ENCODE peak calls at places on chromosomes 13 and 19, in seven cellular contexts. One of them, this sample, is unnamed.
A peak's percentile ranks its signal among the peaks of the same experiment; 100 is the strongest.

GRCh38 chr19:45713141-45713540 is 17.6 kb downstream of the FBXO46 start:
- DNase-seq in myocyte: no peak
- DNase-seq in AG04449: no peak
- DNase-seq in activated gamma-delta T cell treated with Interleukin-2 at 50 U/mL for 16 hours: no peak
- DNase-seq in adipocyte: no peak
- DNase-seq in Calu3: no peak
- DNase-seq in fibroblast of the aortic adventitia: no peak
- DNase-seq in this sample: no peak

GRCh38 chr19:39568604-39569003 is 28.6 kb upstream of the EID2 start:
- DNase-seq in myocyte: no peak
- DNase-seq in Calu3: peak; percentile 25
- DNase-seq in fibroblast of the aortic adventitia: no peak
- DNase-seq in AG04449: no peak
- DNase-seq in adipocyte: no peak
- DNase-seq in activated gamma-delta T cell treated with Interleukin-2 at 50 U/mL for 16 hours: no peak
- DNase-seq in this sample: peak; percentile 23

GRCh38 chr13:40446365-40446764 is 220.1 kb downstream of the FOXO1 start:
- DNase-seq in myocyte: peak; percentile 56
- DNase-seq in adipocyte: no peak
- DNase-seq in AG04449: no peak
- DNase-seq in Calu3: no peak
- DNase-seq in activated gamma-delta T cell treated with Interleukin-2 at 50 U/mL for 16 hours: no peak
- DNase-seq in fibroblast of the aortic adventitia: peak; percentile 34
- DNase-seq in this sample: no peak

GRCh38 chr19:10797541-10798256 is 38.3 kb downstream of the TMED1 start:
- DNase-seq in adipocyte: no peak
- DNase-seq in AG04449: no peak
- DNase-seq in Calu3: no peak
- DNase-seq in activated gamma-delta T cell treated with Interleukin-2 at 50 U/mL for 16 hours: peak; percentile 89
- DNase-seq in myocyte: peak; percentile 51
- DNase-seq in fibroblast of the aortic adventitia: no peak
- DNase-seq in this sample: no peak

GRCh38 chr19:604355-604754 is 14.7 kb downstream of the HCN2 start:
- DNase-seq in AG04449: no peak
- DNase-seq in fibroblast of the aortic adventitia: no peak
- DNase-seq in activated gamma-delta T cell treated with Interleukin-2 at 50 U/mL for 16 hours: no peak
- DNase-seq in adipocyte: no peak
- DNase-seq in Calu3: no peak
- DNase-seq in myocyte: no peak
- DNase-seq in this sample: no peak

GRCh38 chr19:20247016-20247683 is 80.1 kb downstream of the ZNF486 start:
- DNase-seq in activated gamma-delta T cell treated with Interleukin-2 at 50 U/mL for 16 hours: peak; percentile 10
- DNase-seq in fibroblast of the aortic adventitia: peak; percentile 1
- DNase-seq in adipocyte: peak; percentile 27
- DNase-seq in Calu3: no peak
- DNase-seq in myocyte: peak; percentile 24
- DNase-seq in AG04449: no peak
- DNase-seq in this sample: peak; percentile 1

GRCh38 chr19:52922841-52923781 is at the start of gene ZNF888:
- DNase-seq in adipocyte: peak; percentile 89
- DNase-seq in Calu3: peak; percentile 95
- DNase-seq in myocyte: no peak
- DNase-seq in activated gamma-delta T cell treated with Interleukin-2 at 50 U/mL for 16 hours: peak; percentile 86
- DNase-seq in AG04449: no peak
- DNase-seq in fibroblast of the aortic adventitia: peak; percentile 75
- DNase-seq in this sample: peak; percentile 74

GRCh38 chr13:109816112-109816978 is 30.0 kb upstream of the IRS2 start:
- DNase-seq in adipocyte: no peak
- DNase-seq in activated gamma-delta T cell treated with Interleukin-2 at 50 U/mL for 16 hours: no peak
- DNase-seq in AG04449: no peak
- DNase-seq in fibroblast of the aortic adventitia: no peak
- DNase-seq in Calu3: no peak
- DNase-seq in myocyte: peak; percentile 15
- DNase-seq in this sample: no peak

GRCh38 chr19:50723735-50724521 is 764 bp downstream of the CLEC11A start:
- DNase-seq in AG04449: no peak
- DNase-seq in fibroblast of the aortic adventitia: no peak
- DNase-seq in Calu3: no peak
- DNase-seq in adipocyte: no peak
- DNase-seq in activated gamma-delta T cell treated with Interleukin-2 at 50 U/mL for 16 hours: no peak
- DNase-seq in myocyte: no peak
- DNase-seq in this sample: no peak

GRCh38 chr13:92677571-92677970 is 549.0 kb upstream of the GPC6 start:
- DNase-seq in AG04449: no peak
- DNase-seq in activated gamma-delta T cell treated with Interleukin-2 at 50 U/mL for 16 hours: no peak
- DNase-seq in fibroblast of the aortic adventitia: no peak
- DNase-seq in myocyte: no peak
- DNase-seq in adipocyte: no peak
- DNase-seq in Calu3: no peak
- DNase-seq in this sample: no peak

GRCh38 chr13:40059540-40060232 is 404.2 kb downstream of the COG6 start:
- DNase-seq in AG04449: no peak
- DNase-seq in activated gamma-delta T cell treated with Interleukin-2 at 50 U/mL for 16 hours: no peak
- DNase-seq in Calu3: no peak
- DNase-seq in adipocyte: no peak
- DNase-seq in myocyte: peak; percentile 4
- DNase-seq in fibroblast of the aortic adventitia: no peak
- DNase-seq in this sample: peak; percentile 22

GRCh38 chr19:4971424-4971793 is 2.5 kb downstream of the KDM4B start:
- DNase-seq in myocyte: peak; percentile 51
- DNase-seq in Calu3: no peak
- DNase-seq in activated gamma-delta T cell treated with Interleukin-2 at 50 U/mL for 16 hours: no peak
- DNase-seq in fibroblast of the aortic adventitia: no peak
- DNase-seq in adipocyte: peak; percentile 43
- DNase-seq in AG04449: no peak
- DNase-seq in this sample: no peak

GRCh38 chr19:44783545-44783944 is 5.9 kb downstream of the CBLC start:
- DNase-seq in myocyte: no peak
- DNase-seq in activated gamma-delta T cell treated with Interleukin-2 at 50 U/mL for 16 hours: no peak
- DNase-seq in Calu3: no peak
- DNase-seq in adipocyte: no peak
- DNase-seq in AG04449: no peak
- DNase-seq in fibroblast of the aortic adventitia: no peak
- DNase-seq in this sample: no peak

GRCh38 chr19:584240-585001 is 5.3 kb upstream of the HCN2 start:
- DNase-seq in activated gamma-delta T cell treated with Interleukin-2 at 50 U/mL for 16 hours: peak; percentile 68
- DNase-seq in adipocyte: peak; percentile 66
- DNase-seq in myocyte: no peak
- DNase-seq in Calu3: peak; percentile 63
- DNase-seq in fibroblast of the aortic adventitia: peak; percentile 20
- DNase-seq in AG04449: no peak
- DNase-seq in this sample: no peak

GRCh38 chr13:80341771-80342271 is 895 bp upstream of the SPRY2 start:
- DNase-seq in activated gamma-delta T cell treated with Interleukin-2 at 50 U/mL for 16 hours: no peak
- DNase-seq in AG04449: no peak
- DNase-seq in adipocyte: peak; percentile 56
- DNase-seq in myocyte: peak; percentile 69
- DNase-seq in fibroblast of the aortic adventitia: peak; percentile 60
- DNase-seq in Calu3: peak; percentile 6
- DNase-seq in this sample: peak; percentile 68

GRCh38 chr13:21234537-21234936 is 58.1 kb downstream of the MRPL57 start:
- DNase-seq in Calu3: peak; percentile 14
- DNase-seq in myocyte: peak; percentile 70
- DNase-seq in fibroblast of the aortic adventitia: peak; percentile 27
- DNase-seq in activated gamma-delta T cell treated with Interleukin-2 at 50 U/mL for 16 hours: no peak
- DNase-seq in AG04449: no peak
- DNase-seq in adipocyte: no peak
- DNase-seq in this sample: no peak

GRCh38 chr13:103540394-103540793 is 474.2 kb upstream of the SLC10A2 start:
- DNase-seq in AG04449: no peak
- DNase-seq in Calu3: no peak
- DNase-seq in fibroblast of the aortic adventitia: no peak
- DNase-seq in myocyte: no peak
- DNase-seq in activated gamma-delta T cell treated with Interleukin-2 at 50 U/mL for 16 hours: no peak
- DNase-seq in adipocyte: no peak
- DNase-seq in this sample: no peak

GRCh38 chr13:113654175-113654560 is 3.8 kb downstream of the ATP4B start:
- DNase-seq in AG04449: no peak
- DNase-seq in activated gamma-delta T cell treated with Interleukin-2 at 50 U/mL for 16 hours: no peak
- DNase-seq in fibroblast of the aortic adventitia: no peak
- DNase-seq in myocyte: no peak
- DNase-seq in Calu3: no peak
- DNase-seq in adipocyte: no peak
- DNase-seq in this sample: no peak

GRCh38 chr19:1624458-1624857 is 19.2 kb upstream of the UQCR11 start:
- DNase-seq in myocyte: peak; percentile 42
- DNase-seq in activated gamma-delta T cell treated with Interleukin-2 at 50 U/mL for 16 hours: peak; percentile 37
- DNase-seq in AG04449: no peak
- DNase-seq in fibroblast of the aortic adventitia: peak; percentile 42
- DNase-seq in Calu3: no peak
- DNase-seq in adipocyte: peak; percentile 41
- DNase-seq in this sample: peak; percentile 57

GRCh38 chr19:9309974-9310446 is 372 bp upstream of the ZNF699 start:
- DNase-seq in fibroblast of the aortic adventitia: peak; percentile 92
- DNase-seq in AG04449: peak; percentile 37
- DNase-seq in adipocyte: peak; percentile 97
- DNase-seq in activated gamma-delta T cell treated with Interleukin-2 at 50 U/mL for 16 hours: no peak
- DNase-seq in myocyte: no peak
- DNase-seq in Calu3: peak; percentile 77
- DNase-seq in this sample: no peak

GRCh38 chr19:7230826-7231225 is 63.4 kb downstream of the INSR start:
- DNase-seq in fibroblast of the aortic adventitia: peak; percentile 58
- DNase-seq in Calu3: no peak
- DNase-seq in AG04449: no peak
- DNase-seq in adipocyte: no peak
- DNase-seq in myocyte: no peak
- DNase-seq in activated gamma-delta T cell treated with Interleukin-2 at 50 U/mL for 16 hours: no peak
- DNase-seq in this sample: no peak